ENCODE peak calls at places on chromosome X, in seven cellular contexts. Z, E, C, W, I, D and B are unnamed samples.

GRCh38 chrX:49876750-49877149 is 2.5 kb upstream of the USP27X start:
- DNase-seq in W (peak), I (peak), Z (peak), C (peak), D (no peak), E (no peak), B (peak)

GRCh38 chrX:110683925-110684324 is 111.7 kb downstream of the CHRDL1 start:
- DNase-seq in W (no peak), E (no peak), I (no peak), D (no peak), C (no peak), Z (no peak), B (no peak)

GRCh38 chrX:51852096-51852495 is 41.3 kb upstream of the MAGED1 start:
- DNase-seq in D (no peak), I (no peak), W (no peak), C (no peak), E (no peak), Z (no peak), B (no peak)

GRCh38 chrX:102958794-102959193 is 21.7 kb downstream of the RAB40AL start:
- DNase-seq in I (no peak), E (no peak), Z (no peak), D (no peak), C (no peak), W (no peak), B (no peak)

GRCh38 chrX:31181377-31182038 is 109.7 kb upstream of the FTHL17 start:
- DNase-seq in C (no peak), E (no peak), Z (no peak), D (no peak), W (no peak), I (no peak), B (no peak)

GRCh38 chrX:141341341-141341740 is 99.0 kb upstream of the SPANXC start:
- DNase-seq in C (no peak), W (no peak), Z (no peak), D (no peak), E (no peak), I (no peak), B (no peak)

GRCh38 chrX:5380426-5380825 is 848.2 kb downstream of the NLGN4X start:
- DNase-seq in C (no peak), D (no peak), W (no peak), E (no peak), Z (no peak), I (no peak), B (no peak)

GRCh38 chrX:17828156-17828555 is 32.9 kb downstream of the RAI2 start:
- DNase-seq in I (no peak), Z (no peak), E (no peak), C (no peak), D (no peak), W (no peak), B (no peak)

GRCh38 chrX:123685273-123685672 is 47.6 kb downstream of the THOC2 start:
- DNase-seq in I (no peak), C (no peak), E (no peak), W (no peak), Z (no peak), D (no peak), B (no peak)

DNA sequence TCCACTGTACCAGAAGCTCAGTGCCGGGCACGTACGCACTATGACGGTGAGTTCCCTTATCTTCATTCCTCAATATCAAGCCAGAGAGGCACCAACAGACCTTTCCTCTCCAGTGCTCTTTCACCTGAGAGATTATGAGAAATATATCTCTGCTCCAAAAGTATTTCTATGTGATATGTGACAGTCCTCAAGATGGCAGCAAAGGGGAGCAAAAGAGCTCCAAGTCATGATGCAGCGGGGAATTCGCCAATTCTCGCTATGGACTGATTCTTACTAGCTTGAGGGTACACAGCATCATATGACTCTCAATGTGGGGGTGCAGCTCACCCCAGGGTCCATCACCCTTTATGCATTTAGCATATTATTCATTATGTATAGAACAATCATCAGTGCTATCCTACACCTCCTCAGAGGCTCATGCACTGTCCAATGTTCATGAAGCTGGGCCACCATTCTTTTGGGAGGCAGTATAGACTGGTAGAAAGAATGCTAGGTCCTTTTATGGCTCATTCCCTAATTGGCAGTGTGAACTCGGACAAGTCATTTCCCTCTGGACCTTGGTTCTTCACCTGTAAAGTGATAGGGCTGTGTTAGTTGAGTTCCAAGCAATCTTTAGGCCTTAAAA is 12.8 kb upstream of the IQSEC2 start:
- DNase-seq in W (no peak), I (no peak), C (no peak), Z (no peak), D (no peak), E (no peak), B (no peak)
- TF ChIP-seq CTCF in W (no peak), I (peak), C (no peak), Z (peak), D (no peak), E (no peak), B (peak)

DNA sequence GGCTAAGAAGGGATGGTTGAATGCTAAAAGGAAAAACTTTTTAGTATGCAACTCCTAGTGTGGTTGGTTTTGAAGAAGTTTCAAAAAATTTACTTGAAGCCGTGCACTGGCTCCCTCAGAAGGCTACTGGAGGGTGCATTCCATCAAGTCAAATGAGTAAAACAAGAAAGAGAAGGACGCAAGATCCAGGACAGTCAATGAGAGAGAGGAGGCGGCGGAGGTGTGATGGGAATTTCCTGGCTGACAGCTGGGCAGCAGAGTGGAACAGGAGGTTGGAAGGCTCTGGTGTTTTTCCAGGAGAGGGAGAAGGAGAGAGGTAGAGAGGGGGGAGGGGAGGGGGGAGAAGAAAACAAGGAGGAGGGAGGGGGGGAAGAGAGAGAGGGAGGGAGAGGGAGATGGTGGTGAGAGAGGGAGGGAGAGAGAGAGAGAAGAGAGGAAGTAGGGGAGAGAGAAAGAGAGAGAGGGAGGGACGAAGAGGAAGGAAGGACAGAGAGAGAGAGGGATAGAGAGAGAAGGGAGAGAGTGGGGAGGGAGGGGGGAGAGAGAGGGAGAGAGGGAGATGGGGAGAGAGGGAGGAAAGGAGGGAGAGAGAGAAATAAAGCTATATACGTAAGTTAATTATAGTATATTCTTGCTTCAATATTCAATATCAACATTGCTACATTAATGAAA is 126.4 kb downstream of the SH3KBP1 start:
- DNase-seq in Z (no peak), W (no peak), D (no peak), C (no peak), E (no peak), I (no peak), B (no peak)
- H3K27ac ChIP-seq in Z (no peak), W (no peak), D (no peak), C (no peak), E (no peak), I (no peak), B (peak)

GRCh38 chrX:152658302-152658701 is 20.6 kb downstream of the GABRQ start:
- DNase-seq in C (no peak), I (peak), Z (peak), D (no peak), W (no peak), E (no peak), B (no peak)
- TF ChIP-seq CTCF in C (no peak), I (no peak), Z (peak), D (no peak), W (no peak), E (no peak), B (no peak)

GRCh38 chrX:68196939-68197791 is 236.1 kb downstream of the OPHN1 start:
- DNase-seq in W (peak), D (no peak), Z (peak), E (peak), I (peak), C (peak), B (peak)
- H3K27ac ChIP-seq in W (no peak), D (no peak), Z (no peak), E (no peak), I (no peak), C (no peak), B (no peak)

GRCh38 chrX:65668362-65669310 is 1.2 kb downstream of the MSN start:
- DNase-seq in W (peak), E (peak), D (peak), I (peak), C (peak), Z (peak), B (peak)

GRCh38 chrX:65667157-65667502 is 324 bp upstream of the MSN start:
- DNase-seq in Z (no peak), W (no peak), E (no peak), D (no peak), I (no peak), C (peak), B (no peak)

GRCh38 chrX:65671286-65671685 is 3.8 kb downstream of the MSN start:
- DNase-seq in W (no peak), Z (no peak), E (no peak), I (no peak), C (no peak), D (no peak), B (no peak)

GRCh38 chrX:65671966-65672365 is 4.5 kb downstream of the MSN start:
- DNase-seq in E (no peak), D (no peak), Z (no peak), I (no peak), W (no peak), C (no peak), B (no peak)

GRCh38 chrX:65667503-65668355 is at the start of gene MSN:
- DNase-seq in Z (peak), C (peak), D (peak), E (no peak), W (peak), I (peak), B (peak)
- TF ChIP-seq CTCF in Z (no peak), C (no peak), D (no peak), E (no peak), W (no peak), I (no peak), B (peak)

DNA sequence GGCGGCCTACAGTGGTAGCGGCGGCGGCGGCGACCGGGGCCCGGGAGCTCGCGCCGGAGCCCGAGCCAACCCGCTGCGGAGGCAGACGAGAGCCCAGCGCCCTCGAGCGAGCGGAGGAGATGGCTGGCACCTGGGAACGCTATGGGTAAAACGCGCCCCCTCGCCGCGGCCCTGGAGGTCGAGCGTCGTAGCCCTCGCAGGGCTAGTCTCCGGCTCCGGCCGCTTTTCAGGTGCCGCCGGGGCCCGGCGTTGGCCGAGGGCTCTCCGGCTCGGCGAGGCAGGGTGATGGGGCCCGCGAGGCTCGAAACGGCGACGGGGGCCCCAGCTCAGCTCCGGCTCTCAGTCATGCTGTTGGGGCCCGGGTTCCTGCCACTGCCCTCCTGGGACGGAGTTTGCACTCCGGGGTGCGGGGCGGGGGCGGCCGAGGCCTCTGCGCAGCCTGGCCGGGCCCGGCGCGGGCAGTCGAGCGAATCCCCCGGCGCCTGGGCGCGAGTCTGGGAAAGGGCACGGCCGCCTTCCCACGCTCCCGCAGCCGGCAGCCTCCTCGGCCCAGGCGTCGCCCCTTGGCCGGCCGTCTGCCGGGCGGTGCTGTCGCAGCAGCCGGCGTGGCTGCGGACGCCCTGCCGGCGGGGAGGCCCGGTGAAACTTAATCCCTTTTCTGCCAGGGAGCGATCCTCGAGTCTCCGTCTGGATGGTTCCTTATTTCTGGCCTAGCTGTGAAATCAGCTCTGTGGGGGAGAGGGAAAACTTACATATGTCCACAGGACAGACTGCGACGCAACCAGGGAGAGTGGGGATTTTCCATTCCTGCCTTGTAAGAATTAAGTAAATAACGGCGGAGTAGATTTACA is 845 bp downstream of the MID2 start:
- DNase-seq in W (peak), E (no peak), D (peak), Z (no peak), C (peak), I (peak), B (no peak)
- H3K27ac ChIP-seq in W (peak), E (peak), D (peak), Z (no peak), C (peak), I (peak), B (no peak)

GRCh38 chrX:67555578-67556203 is 11.9 kb downstream of the AR start:
- DNase-seq in I (peak), Z (peak), D (no peak), E (no peak), C (no peak), W (peak), B (peak)
- TF ChIP-seq CTCF in I (peak), Z (peak), D (peak), E (peak), C (no peak), W (peak), B (peak)